ENCODE peak calls at places on chromosomes 11 and 22, in eight cellular contexts. M, E, X, Q, J, A, R and U are unnamed samples.

GRCh38 chr11:3136542-3137455 is 28.3 kb downstream of the OSBPL5 start:
- DNase-seq in M (no peak), E (no peak), X (no peak), Q (no peak), J (no peak), A (no peak), R (no peak), U (no peak)

GRCh38 chr11:104126464-104126863 is 37.5 kb downstream of the PDGFD start:
- DNase-seq in M (no peak), E (no peak), X (no peak), Q (no peak), J (no peak), A (no peak), R (no peak), U (no peak)

GRCh38 chr11:87870081-87870480 is 305.2 kb downstream of the RAB38 start:
- DNase-seq in M (no peak), E (no peak), X (no peak), Q (no peak), J (no peak), A (no peak), R (no peak), U (no peak)

GRCh38 chr11:15208570-15209222 is 94.0 kb downstream of the INSC start:
- DNase-seq in M (peak; percentile 79), E (peak; percentile 72), X (peak; percentile 62), Q (peak; percentile 67), J (peak; percentile 59), A (peak; percentile 27), R (peak; percentile 55), U (peak; percentile 33)

GRCh38 chr11:72144807-72145565 is 9.5 kb downstream of the FOLR3 start:
- DNase-seq in M (no peak), E (no peak), X (no peak), Q (no peak), J (no peak), A (peak; percentile 76), R (no peak), U (no peak)

GRCh38 chr11:102426570-102426969 is 26.0 kb downstream of the TMEM123 start:
- DNase-seq in M (no peak), E (no peak), X (no peak), Q (no peak), J (no peak), A (no peak), R (no peak), U (no peak)

GRCh38 chr11:77374611-77375031 is 73.1 kb upstream of the GDPD4 start:
- DNase-seq in M (no peak), E (no peak), X (no peak), Q (no peak), J (no peak), A (no peak), R (no peak), U (no peak)

GRCh38 chr11:120121336-120121735 is 16.6 kb downstream of the TRIM29 start:
- DNase-seq in M (no peak), E (no peak), X (no peak), Q (no peak), J (no peak), A (no peak), R (no peak), U (no peak)

GRCh38 chr11:108871152-108871551 is 206.3 kb downstream of the DDX10 start:
- DNase-seq in M (no peak), E (no peak), X (peak; percentile 30), Q (peak; percentile 88), J (no peak), A (peak; percentile 3), R (no peak), U (peak; percentile 16)

GRCh38 chr11:102780491-102780918 is at the start of gene MMP10:
- DNase-seq in M (no peak), E (no peak), X (no peak), Q (peak; percentile 88), J (no peak), A (peak; percentile 23), R (no peak), U (no peak)

GRCh38 chr22:43855431-43855830 is 6.9 kb downstream of the SULT4A1 start:
- DNase-seq in M (no peak), E (no peak), X (no peak), Q (no peak), J (no peak), A (no peak), R (no peak), U (no peak)

GRCh38 chr11:57515332-57516060 is at the start of gene SLC43A1:
- DNase-seq in M (no peak), E (peak; percentile 70), X (no peak), Q (peak; percentile 62), J (no peak), A (no peak), R (peak; percentile 47), U (peak; percentile 56)

GRCh38 chr11:9138612-9139579 is 47.5 kb upstream of the SCUBE2 start:
- DNase-seq in M (no peak), E (peak; percentile 39), X (peak; percentile 91), Q (peak; percentile 95), J (no peak), A (peak; percentile 81), R (no peak), U (peak; percentile 90)

GRCh38 chr22:50671641-50672040 is 982 bp upstream of the SHANK3 start:
- DNase-seq in M (no peak), E (no peak), X (no peak), Q (peak; percentile 62), J (no peak), A (no peak), R (no peak), U (no peak)

GRCh38 chr11:56251954-56252353 is at the start of gene OR5T3:
- DNase-seq in M (no peak), E (no peak), X (no peak), Q (no peak), J (no peak), A (no peak), R (no peak), U (no peak)

GRCh38 chr11:57516061-57516443 is 550 bp upstream of the SLC43A1 start:
- DNase-seq in M (no peak), E (no peak), X (no peak), Q (no peak), J (no peak), A (no peak), R (no peak), U (no peak)

GRCh38 chr11:130055637-130056036 is 14.1 kb upstream of the APLP2 start:
- DNase-seq in M (no peak), E (no peak), X (no peak), Q (no peak), J (no peak), A (no peak), R (no peak), U (no peak)

GRCh38 chr22:36946436-36947158 is 33.2 kb downstream of the CSF2RB start:
- DNase-seq in M (no peak), E (no peak), X (no peak), Q (no peak), J (no peak), A (no peak), R (no peak), U (no peak)

GRCh38 chr11:79062814-79063762 is 377.7 kb downstream of the TENM4 start:
- DNase-seq in M (no peak), E (no peak), X (peak; percentile 50), Q (peak; percentile 38), J (no peak), A (no peak), R (peak; percentile 60), U (peak; percentile 60)

GRCh38 chr11:1830119-1830499 is 4.7 kb upstream of the SYT8 start:
- DNase-seq in M (no peak), E (no peak), X (no peak), Q (no peak), J (no peak), A (no peak), R (no peak), U (no peak)

GRCh38 chr11:71341173-71341572 is 88.8 kb upstream of the SHANK2 start:
- DNase-seq in M (no peak), E (no peak), X (no peak), Q (no peak), J (no peak), A (no peak), R (no peak), U (no peak)